ENCODE peak calls at places on chromosomes 7 and 10, in four cellular contexts. P is NB4, U is astrocyte, I is HCT116. X is an unnamed sample.
A peak's percentile ranks its signal among the peaks of the same experiment; 100 is the strongest.

GRCh38 chr10:84427903-84428650 is 99.7 kb downstream of the CCSER2 start:
- DNase-seq in I (no peak), U (peak; percentile 41), P (no peak), X (no peak)

GRCh38 chr7:98459529-98459928 is 58.6 kb upstream of the BAIAP2L1 start:
- DNase-seq in P (no peak), U (no peak), I (no peak), X (no peak)

GRCh38 chr7:18117482-18117881 is 89.8 kb upstream of the PRPS1L1 start:
- DNase-seq in I (no peak), P (no peak), U (peak; percentile 94), X (no peak)

GRCh38 chr10:114607358-114607998 is 50.6 kb downstream of the ABLIM1 start:
- DNase-seq in P (no peak), I (no peak), U (peak; percentile 62), X (peak; percentile 87)

GRCh38 chr7:121079425-121080169 is 91.1 kb downstream of the CPED1 start:
- DNase-seq in P (no peak), I (no peak), U (peak; percentile 7), X (peak; percentile 43)

GRCh38 chr10:109852718-109853037 is 70.6 kb downstream of the XPNPEP1 start:
- DNase-seq in I (no peak), P (no peak), U (no peak), X (no peak)

GRCh38 chr7:45036801-45037200 is 36.8 kb downstream of the CCM2 start:
- DNase-seq in U (no peak), P (no peak), I (no peak), X (no peak)

GRCh38 chr10:73017955-73018480 is 63.4 kb upstream of the PLA2G12B start:
- DNase-seq in U (no peak), P (no peak), I (no peak), X (no peak)

GRCh38 chr10:102311025-102311420 is 65.7 kb downstream of the GBF1 start:
- DNase-seq in P (no peak), U (no peak), I (no peak), X (no peak)

GRCh38 chr7:30041526-30042269 is 13.5 kb downstream of the PLEKHA8 start:
- DNase-seq in U (no peak), P (no peak), I (no peak), X (no peak)

GRCh38 chr7:47428052-47428779 is 153.7 kb downstream of the TNS3 start:
- DNase-seq in I (no peak), U (no peak), P (no peak), X (no peak)

GRCh38 chr7:38699481-38699880 is 68.3 kb upstream of the AMPH start:
- DNase-seq in U (no peak), I (no peak), P (no peak), X (peak; percentile 85)

GRCh38 chr10:4775808-4776207 is 50.2 kb upstream of the AKR1E2 start:
- DNase-seq in P (no peak), U (peak; percentile 60), I (no peak), X (peak; percentile 85)

GRCh38 chr7:129417073-129417472 is 17.2 kb upstream of the STRIP2 start:
- DNase-seq in I (no peak), P (no peak), U (no peak), X (no peak)

GRCh38 chr7:6160191-6160623 is 112.2 kb downstream of the CYTH3 start:
- DNase-seq in P (peak; percentile 34), U (peak; percentile 27), I (no peak), X (peak; percentile 84)

GRCh38 chr10:132248455-132249231 is 59.1 kb downstream of the STK32C start:
- DNase-seq in U (no peak), I (peak; percentile 4), P (no peak), X (peak; percentile 8)

GRCh38 chr7:96310106-96310505 is 11.8 kb downstream of the SLC25A13 start:
- DNase-seq in U (no peak), I (no peak), P (no peak), X (peak; percentile 71)

GRCh38 chr7:96306385-96307125 is 15.3 kb downstream of the SLC25A13 start:
- DNase-seq in I (no peak), U (no peak), P (peak; percentile 72), X (no peak)

GRCh38 chr7:96308253-96308949 is 13.5 kb downstream of the SLC25A13 start:
- DNase-seq in P (no peak), I (no peak), U (no peak), X (peak; percentile 17)

GRCh38 chr7:96305915-96306314 is 16.0 kb downstream of the SLC25A13 start:
- DNase-seq in I (no peak), P (no peak), U (no peak), X (no peak)

GRCh38 chr7:96308950-96309263 is 13.0 kb downstream of the SLC25A13 start:
- DNase-seq in I (no peak), U (no peak), P (no peak), X (no peak)
- H3K4me3 ChIP-seq in I (no peak overlapping the region), U (no peak overlapping the region), P (no peak overlapping the region), X (no peak overlapping the region)

DNA sequence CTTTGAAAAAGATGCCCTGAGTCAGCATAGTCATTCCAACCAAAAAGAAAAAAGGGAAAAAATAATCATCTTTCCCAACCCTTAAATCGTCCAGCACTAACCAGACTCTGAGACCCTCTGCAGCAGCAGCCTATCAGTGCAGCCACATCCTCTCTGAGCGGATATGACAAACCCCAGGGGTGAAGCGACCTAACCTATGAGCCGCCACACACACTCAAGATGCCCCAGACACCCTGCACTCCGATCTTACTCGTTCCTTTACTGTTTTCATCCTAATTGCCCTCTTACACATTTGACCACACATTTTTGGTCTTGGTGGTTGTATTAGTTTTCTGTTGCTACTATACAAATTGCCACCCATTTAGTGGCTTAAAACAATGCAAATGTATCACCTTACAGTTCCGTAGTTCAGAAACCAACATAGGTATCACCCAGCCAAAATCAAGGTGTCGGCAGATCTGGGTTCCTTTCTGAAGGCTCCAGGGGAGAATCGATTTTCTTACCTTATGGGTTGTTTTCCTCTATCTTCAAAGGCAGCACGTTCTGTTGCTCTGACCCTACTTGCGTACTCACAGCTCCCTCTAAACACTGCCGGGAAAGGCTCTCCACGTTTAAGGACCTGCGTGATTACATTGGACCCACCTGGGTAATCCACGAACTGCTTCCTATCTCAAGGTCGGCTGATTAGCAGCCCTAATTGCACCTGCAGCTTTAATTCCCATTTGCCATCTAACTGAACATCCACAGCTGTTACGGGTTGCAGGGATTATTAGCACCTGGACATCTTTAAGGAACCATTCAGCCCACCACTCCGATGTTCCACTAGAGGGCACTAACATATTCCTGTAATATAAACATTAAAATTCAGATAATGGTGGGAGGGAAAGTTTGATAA is 37.3 kb upstream of the PRSS1 start:
- DNase-seq in P (peak; percentile 27), I (peak; percentile 29), U (peak; percentile 10), X (peak; percentile 45)
- TF ChIP-seq CTCF in P (peak; percentile 74), I (peak; percentile 73), U (peak; percentile 64), X (peak; percentile 72)

GRCh38 chr7:151632750-151633515 is 113.2 kb upstream of the RHEB start:
- DNase-seq in I (no peak), P (peak; percentile 93), U (peak; percentile 44), X (peak; percentile 53)

GRCh38 chr7:151631149-151631967 is 111.7 kb upstream of the RHEB start:
- DNase-seq in P (peak; percentile 68), I (no peak), U (no peak), X (no peak)

GRCh38 chr7:151631968-151632749 is 112.5 kb upstream of the RHEB start:
- DNase-seq in U (peak; percentile 55), P (peak; percentile 87), I (no peak), X (peak; percentile 61)

GRCh38 chr7:151634643-151635042 is 114.9 kb upstream of the RHEB start:
- DNase-seq in I (no peak), P (no peak), U (no peak), X (no peak)

GRCh38 chr7:151633516-151633812 is 113.8 kb upstream of the RHEB start:
- DNase-seq in U (no peak), P (no peak), I (no peak), X (no peak)
- H3K4me3 ChIP-seq in U (no peak overlapping the region), P (no peak overlapping the region), I (no peak overlapping the region), X (no peak overlapping the region)

GRCh38 chr7:3697472-3697871 is 396.4 kb downstream of the SDK1 start:
- DNase-seq in P (no peak), I (no peak), U (no peak), X (no peak)

GRCh38 chr7:3696113-3696512 is 395.1 kb downstream of the SDK1 start:
- DNase-seq in I (no peak), P (no peak), U (no peak), X (no peak)

GRCh38 chr7:3691478-3692151 is 390.6 kb downstream of the SDK1 start:
- DNase-seq in P (no peak), U (no peak), I (no peak), X (no peak)

GRCh38 chr7:3695602-3696001 is 394.6 kb downstream of the SDK1 start:
- DNase-seq in I (no peak), U (no peak), P (no peak), X (peak; percentile 15)
- TF ChIP-seq CTCF in I (peak; percentile 10), U (no peak), P (no peak), X (peak; percentile 26)

X was measured in fibroblast of mammary gland.